ENCODE peak calls at places on chromosomes 6 and 20, in five cellular contexts. D, F, M, R and H are unnamed samples.
A peak's percentile ranks its signal among the peaks of the same experiment; 100 is the strongest.

GRCh38 chr6:87093199-87093598 is 1.7 kb downstream of the CGA start:
- DNase-seq in D (no peak), F (no peak), M (no peak), R (no peak), H (no peak)

GRCh38 chr20:50494428-50494827 is 15.8 kb upstream of the PTPN1 start:
- DNase-seq in D (no peak), F (no peak), M (no peak), R (no peak), H (no peak)

GRCh38 chr6:16898640-16899428 is 137.6 kb upstream of the ATXN1 start:
- DNase-seq in D (no peak), F (no peak), M (no peak), R (no peak), H (no peak)

GRCh38 chr6:140311146-140311545 is 936.7 kb upstream of the CITED2 start:
- DNase-seq in D (no peak), F (no peak), M (no peak), R (no peak), H (no peak)

GRCh38 chr6:36125575-36125974 is 4.7 kb upstream of the MAPK13 start:
- DNase-seq in D (no peak), F (no peak), M (no peak), R (no peak), H (no peak)

GRCh38 chr6:151958332-151958731 is 150.8 kb downstream of the ESR1 start:
- DNase-seq in D (no peak), F (no peak), M (no peak), R (peak; percentile 79), H (no peak)

GRCh38 chr6:169153401-169153800 is 100.2 kb downstream of the THBS2 start:
- DNase-seq in D (no peak), F (no peak), M (no peak), R (no peak), H (no peak)

GRCh38 chr6:106574729-106575458 is 54.4 kb downstream of the RTN4IP1 start:
- DNase-seq in D (no peak), F (no peak), M (no peak), R (peak; percentile 77), H (no peak)

GRCh38 chr20:5182615-5183254 is 55.9 kb downstream of the CDS2 start:
- DNase-seq in D (no peak), F (no peak), M (no peak), R (no peak), H (no peak)

GRCh38 chr6:105890521-105891244 is 195.5 kb upstream of the PRDM1 start:
- DNase-seq in D (no peak), F (no peak), M (no peak), R (peak; percentile 53), H (no peak)

GRCh38 chr6:127484207-127484858 is 25.1 kb upstream of the KIAA0408 start:
- DNase-seq in D (no peak), F (no peak), M (no peak), R (peak; percentile 75), H (no peak)

GRCh38 chr6:69631552-69632346 is 165.1 kb downstream of the LMBRD1 start:
- DNase-seq in D (no peak), F (no peak), M (no peak), R (no peak), H (no peak)

GRCh38 chr6:163955131-163955530 is 540.6 kb downstream of the QKI start:
- DNase-seq in D (no peak), F (no peak), M (no peak), R (no peak), H (no peak)

GRCh38 chr20:38806855-38807655 is 1.6 kb downstream of the PPP1R16B start:
- DNase-seq in D (peak; percentile 80), F (no peak), M (peak; percentile 67), R (no peak), H (peak; percentile 63)

GRCh38 chr20:41701596-41702350 is 83.6 kb upstream of the CHD6 start:
- DNase-seq in D (no peak), F (no peak), M (peak; percentile 81), R (no peak), H (no peak)

GRCh38 chr6:134173936-134174789 is 121.7 kb upstream of the SLC2A12 start:
- DNase-seq in D (peak; percentile 81), F (peak; percentile 88), M (peak; percentile 95), R (peak; percentile 85), H (peak; percentile 81)

GRCh38 chr6:97288188-97288587 is 5.2 kb upstream of the MMS22L start:
- DNase-seq in D (no peak), F (no peak), M (no peak), R (no peak), H (no peak)

GRCh38 chr6:56890683-56891429 is 64.1 kb upstream of the BEND6 start:
- DNase-seq in D (no peak), F (no peak), M (no peak), R (peak; percentile 71), H (no peak)

GRCh38 chr20:4227085-4227821 is 211.9 kb upstream of the RNF24 start:
- DNase-seq in D (no peak), F (no peak), M (peak; percentile 83), R (peak; percentile 69), H (no peak)

GRCh38 chr6:22921831-22922230 is 352.5 kb downstream of the HDGFL1 start:
- DNase-seq in D (no peak), F (no peak), M (no peak), R (no peak), H (no peak)

GRCh38 chr6:64714073-64714472 is 993.0 kb downstream of the EYS start:
- DNase-seq in D (no peak), F (no peak), M (no peak), R (no peak), H (no peak)

GRCh38 chr6:142014515-142014914 is 118.2 kb upstream of the GJE1 start:
- DNase-seq in D (no peak), F (no peak), M (peak; percentile 51), R (peak; percentile 93), H (no peak)

GRCh38 chr6:64220776-64221175 is 585.2 kb downstream of the PHF3 start:
- DNase-seq in D (no peak), F (no peak), M (no peak), R (peak; percentile 9), H (no peak)

GRCh38 chr20:24843443-24843715 is 105.7 kb upstream of the CST7 start:
- DNase-seq in D (no peak), F (no peak), M (no peak), R (no peak), H (no peak)

GRCh38 chr6:168865522-168865921 is 388.1 kb downstream of the THBS2 start:
- DNase-seq in D (no peak), F (no peak), M (no peak), R (no peak), H (no peak)

GRCh38 chr20:364905-365794 is 15.4 kb upstream of the TRIB3 start:
- DNase-seq in D (no peak), F (no peak), M (no peak), R (peak; percentile 97), H (no peak)

GRCh38 chr6:138107752-138108592 is 753 bp upstream of the PERP start:
- DNase-seq in D (no peak), F (no peak), M (peak; percentile 86), R (peak; percentile 25), H (no peak)

GRCh38 chr20:44897133-44897532 is 11.6 kb downstream of the YWHAB start:
- DNase-seq in D (no peak), F (no peak), M (no peak), R (no peak), H (no peak)

GRCh38 chr20:63501818-63502670 is 3.2 kb upstream of the EEF1A2 start:
- DNase-seq in D (no peak), F (no peak), M (peak; percentile 81), R (no peak), H (no peak)

GRCh38 chr6:110075406-110075805 is 97.3 kb downstream of the GPR6 start:
- DNase-seq in D (no peak), F (no peak), M (no peak), R (no peak), H (no peak)

GRCh38 chr20:22429175-22430153 is 154.9 kb downstream of the FOXA2 start:
- DNase-seq in D (no peak), F (no peak), M (no peak), R (no peak), H (no peak)

GRCh38 chr6:135390450-135390849 is 107.1 kb downstream of the AHI1 start:
- DNase-seq in D (no peak), F (no peak), M (no peak), R (no peak), H (no peak)

GRCh38 chr20:35303382-35303734 is 11.1 kb upstream of the FAM83C start:
- DNase-seq in D (no peak), F (no peak), M (no peak), R (no peak), H (no peak)

GRCh38 chr20:35305682-35306556 is 13.7 kb upstream of the FAM83C start:
- DNase-seq in D (no peak), F (no peak), M (peak; percentile 36), R (peak; percentile 100), H (no peak)

GRCh38 chr20:35303735-35304431 is 11.7 kb upstream of the FAM83C start:
- DNase-seq in D (peak; percentile 84), F (peak; percentile 83), M (peak; percentile 97), R (peak; percentile 98), H (peak; percentile 68)

GRCh38 chr20:35306931-35307517 is 14.8 kb upstream of the FAM83C start:
- DNase-seq in D (no peak), F (peak; percentile 55), M (peak; percentile 90), R (peak; percentile 68), H (no peak)

GRCh38 chr20:35304956-35305355 is 12.7 kb upstream of the FAM83C start:
- DNase-seq in D (no peak), F (no peak), M (peak; percentile 40), R (no peak), H (no peak)
- H3K4me1 ChIP-seq in D (peaks cover 6% of the 10 kb centered on the region), F (peaks cover 2% of the 10 kb centered on the region), M (peaks cover 4% of the 10 kb centered on the region), R (peaks cover 86% of the 10 kb centered on the region), H (peaks cover 8% of the 10 kb centered on the region)

DNA sequence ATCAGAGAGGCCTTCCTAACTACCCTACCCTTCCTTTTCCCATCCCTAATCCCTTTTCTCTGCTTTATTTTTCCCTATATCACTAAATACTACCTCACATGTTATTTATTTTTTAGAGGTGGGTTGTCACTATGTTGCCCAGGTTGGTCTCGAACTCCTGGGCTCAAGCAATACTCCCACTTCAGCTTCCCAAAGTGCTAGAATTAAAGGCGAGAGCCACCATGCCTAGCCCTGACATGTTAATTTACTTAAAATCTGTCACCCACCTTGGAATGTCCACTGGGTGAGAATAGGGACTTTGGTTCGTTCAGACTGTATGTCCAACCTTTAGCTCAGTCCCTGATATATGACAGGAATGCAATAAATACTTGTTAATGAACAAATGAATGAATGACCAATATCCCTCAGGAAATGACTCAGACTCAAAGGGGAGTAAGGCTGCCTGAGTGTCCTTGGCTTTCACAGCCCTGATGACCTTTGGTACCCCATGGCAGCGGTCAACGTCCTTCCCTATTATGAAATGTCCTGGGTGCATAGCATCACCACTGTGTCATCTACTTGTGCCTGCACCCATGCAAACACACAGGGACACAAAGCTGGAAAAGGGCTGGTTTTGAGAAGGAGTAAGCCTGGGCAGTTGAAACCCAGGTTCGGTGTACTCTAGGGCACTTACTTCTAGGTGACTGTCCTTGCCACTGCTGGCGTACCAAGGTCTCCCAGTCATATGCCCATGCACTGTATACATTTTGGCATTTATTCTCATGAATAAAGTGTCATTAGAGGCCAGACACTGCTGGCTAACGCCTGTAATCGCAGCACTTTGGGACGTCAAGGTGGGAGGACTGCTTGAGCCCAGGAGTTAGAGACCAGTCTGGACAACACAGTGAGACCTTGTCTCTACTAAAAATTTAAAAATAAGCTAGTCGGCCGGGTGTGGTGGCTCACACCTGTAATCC is 26.5 kb downstream of the BCL2L1 start:
- DNase-seq in D (no peak), F (peak; percentile 59), M (no peak), R (peak; percentile 95), H (no peak)
- H3K4me1 ChIP-seq in D (peaks cover 68% of the 10 kb centered on the region), F (peaks cover 40% of the 10 kb centered on the region), M (peaks cover 7% of the 10 kb centered on the region), R (peaks cover 73% of the 10 kb centered on the region), H (peaks cover 41% of the 10 kb centered on the region)

GRCh38 chr20:53926428-53927028 is 143.9 kb downstream of the BCAS1 start:
- DNase-seq in D (no peak), F (no peak), M (peak; percentile 43), R (peak; percentile 100), H (no peak)
- H3K4me1 ChIP-seq in D (no peaks in the 10 kb centered on the region), F (no peaks in the 10 kb centered on the region), M (peaks cover 1% of the 10 kb centered on the region), R (peaks cover 46% of the 10 kb centered on the region), H (no peaks in the 10 kb centered on the region)

GRCh38 chr20:9025643-9026042 is 43.2 kb upstream of the PLCB4 start:
- DNase-seq in D (no peak), F (no peak), M (no peak), R (peak; percentile 73), H (no peak)
- H3K4me1 ChIP-seq in D (no peaks in the 10 kb centered on the region), F (no peaks in the 10 kb centered on the region), M (no peaks in the 10 kb centered on the region), R (peaks cover 11% of the 10 kb centered on the region), H (no peaks in the 10 kb centered on the region)